ENCODE peak calls at places on chromosome 22, in five cellular contexts. I, J, X, R and U are unnamed samples.

GRCh38 chr22:24107668-24108067 is 73.6 kb upstream of the SUSD2 start:
- DNase-seq in J (peak; percentile 56), I (peak; percentile 92), R (peak; percentile 95), X (no peak), U (peak; percentile 89)

GRCh38 chr22:45526768-45527360 is 24.2 kb downstream of the FBLN1 start:
- DNase-seq in I (no peak), R (no peak), X (no peak), J (no peak), U (peak; percentile 65)

GRCh38 chr22:44683881-44684280 is 18.1 kb upstream of the PRR5 start:
- DNase-seq in R (no peak), I (no peak), X (no peak), J (no peak), U (no peak)

GRCh38 chr22:30312053-30312452 is 14.7 kb downstream of the TBC1D10A start:
- DNase-seq in R (no peak), J (no peak), X (no peak), I (no peak), U (no peak)

GRCh38 chr22:36355362-36355761 is 32.4 kb downstream of the MYH9 start:
- DNase-seq in J (no peak), X (peak; percentile 67), I (no peak), R (no peak), U (no peak)

GRCh38 chr22:31929126-31929928 is 15.0 kb upstream of the YWHAH start:
- DNase-seq in X (no peak), I (peak; percentile 78), J (peak; percentile 35), R (no peak), U (peak; percentile 56)

GRCh38 chr22:50281957-50282356 is 11.8 kb upstream of the MAPK11 start:
- DNase-seq in J (no peak), I (peak; percentile 69), X (no peak), R (no peak), U (no peak)

GRCh38 chr22:42461511-42461910 is 29.3 kb upstream of the NFAM1 start:
- DNase-seq in I (no peak), X (no peak), J (no peak), R (peak; percentile 16), U (no peak)

GRCh38 chr22:23521442-23522113 is 58.5 kb downstream of the IGLL1 start:
- DNase-seq in I (peak; percentile 93), J (peak; percentile 92), R (peak; percentile 96), X (peak; percentile 61), U (peak; percentile 85)

GRCh38 chr22:17258015-17258827 is 39.0 kb upstream of the ADA2 start:
- DNase-seq in J (peak; percentile 78), I (peak; percentile 72), R (no peak), X (peak; percentile 58), U (peak; percentile 59)

GRCh38 chr22:46247443-46247975 is 2.6 kb downstream of the CDPF1 start:
- DNase-seq in I (no peak), J (no peak), X (no peak), R (peak; percentile 51), U (no peak)

GRCh38 chr22:41140365-41140957 is 48.1 kb downstream of the EP300 start:
- DNase-seq in R (no peak), I (peak; percentile 29), J (no peak), X (no peak), U (no peak)

GRCh38 chr22:28029201-28029948 is 110.3 kb upstream of the PITPNB start:
- DNase-seq in R (peak; percentile 80), J (peak; percentile 41), X (no peak), I (peak; percentile 57), U (peak; percentile 63)

GRCh38 chr22:40572976-40573375 is 63.5 kb downstream of the MRTFA start:
- DNase-seq in X (no peak), J (no peak), I (no peak), R (no peak), U (no peak)

GRCh38 chr22:24289781-24290181 is 19.1 kb downstream of the SPECC1L start:
- DNase-seq in R (no peak), I (no peak), J (no peak), X (no peak), U (no peak)

GRCh38 chr22:36386351-36386899 is 1.3 kb downstream of the MYH9 start:
- DNase-seq in J (peak; percentile 71), I (no peak), X (peak; percentile 73), R (peak; percentile 80), U (peak; percentile 40)

GRCh38 chr22:44933829-44934735 is 75.7 kb downstream of the PHF21B start:
- DNase-seq in X (no peak), R (peak; percentile 54), J (no peak), I (no peak), U (no peak)

GRCh38 chr22:36151006-36151595 is 9.5 kb downstream of the APOL3 start:
- DNase-seq in R (no peak), I (no peak), X (no peak), J (no peak), U (no peak)

GRCh38 chr22:50481440-50482106 is at the start of gene ADM2:
- DNase-seq in I (no peak), J (peak; percentile 67), X (peak; percentile 72), R (no peak), U (no peak)

GRCh38 chr22:33335611-33336279 is 277.6 kb upstream of the SYN3 start:
- DNase-seq in I (no peak), J (no peak), X (no peak), R (no peak), U (no peak)

GRCh38 chr22:25437414-25438160 is 126.9 kb upstream of the GRK3 start:
- DNase-seq in R (no peak), I (no peak), X (no peak), J (no peak), U (no peak)

GRCh38 chr22:21761994-21762680 is 26.5 kb upstream of the YPEL1 start:
- DNase-seq in R (peak; percentile 38), J (no peak), X (no peak), I (no peak), U (no peak)

GRCh38 chr22:22380098-22381030 is 128.2 kb downstream of the ZNF280B start:
- DNase-seq in J (no peak), X (no peak), I (no peak), R (no peak), U (no peak)

GRCh38 chr22:23815781-23816551 is 22.8 kb downstream of the DERL3 start:
- DNase-seq in I (peak; percentile 84), J (no peak), R (no peak), X (no peak), U (no peak)

GRCh38 chr22:30224161-30224857 is 22.2 kb downstream of the LIF start:
- DNase-seq in R (no peak), J (no peak), I (no peak), X (no peak), U (no peak)

GRCh38 chr22:16955678-16956210 is 52.3 kb downstream of the GAB4 start:
- DNase-seq in J (no peak), X (no peak), I (no peak), R (no peak), U (no peak)

GRCh38 chr22:49418943-49419342 is 408.7 kb downstream of the BRD1 start:
- DNase-seq in R (no peak), J (no peak), I (no peak), X (no peak), U (no peak)

GRCh38 chr22:43060213-43060612 is 29.0 kb downstream of the TTLL1 start:
- DNase-seq in X (no peak), I (no peak), R (no peak), J (peak; percentile 45), U (peak; percentile 58)

GRCh38 chr22:23754220-23754919 is at the start of gene VPREB3:
- DNase-seq in R (no peak), X (no peak), J (no peak), I (no peak), U (no peak)

GRCh38 chr22:47943729-47944700 is 1181.6 kb downstream of the TBC1D22A start:
- DNase-seq in X (no peak), J (no peak), R (no peak), I (no peak), U (no peak)

GRCh38 chr22:49694462-49695260 is 133.0 kb downstream of the BRD1 start:
- DNase-seq in I (no peak), J (no peak), R (no peak), X (no peak), U (no peak)

GRCh38 chr22:44096736-44097135 is 72.6 kb downstream of the PARVB start:
- DNase-seq in R (peak; percentile 37), J (no peak), X (no peak), I (peak; percentile 10), U (peak; percentile 44)

GRCh38 chr22:40009231-40009769 is 14.5 kb downstream of the FAM83F start:
- DNase-seq in R (peak; percentile 57), X (no peak), I (no peak), J (peak; percentile 59), U (no peak)

GRCh38 chr22:49697047-49697446 is 130.6 kb downstream of the BRD1 start:
- DNase-seq in X (no peak), I (no peak), R (no peak), J (no peak), U (no peak)

DNA sequence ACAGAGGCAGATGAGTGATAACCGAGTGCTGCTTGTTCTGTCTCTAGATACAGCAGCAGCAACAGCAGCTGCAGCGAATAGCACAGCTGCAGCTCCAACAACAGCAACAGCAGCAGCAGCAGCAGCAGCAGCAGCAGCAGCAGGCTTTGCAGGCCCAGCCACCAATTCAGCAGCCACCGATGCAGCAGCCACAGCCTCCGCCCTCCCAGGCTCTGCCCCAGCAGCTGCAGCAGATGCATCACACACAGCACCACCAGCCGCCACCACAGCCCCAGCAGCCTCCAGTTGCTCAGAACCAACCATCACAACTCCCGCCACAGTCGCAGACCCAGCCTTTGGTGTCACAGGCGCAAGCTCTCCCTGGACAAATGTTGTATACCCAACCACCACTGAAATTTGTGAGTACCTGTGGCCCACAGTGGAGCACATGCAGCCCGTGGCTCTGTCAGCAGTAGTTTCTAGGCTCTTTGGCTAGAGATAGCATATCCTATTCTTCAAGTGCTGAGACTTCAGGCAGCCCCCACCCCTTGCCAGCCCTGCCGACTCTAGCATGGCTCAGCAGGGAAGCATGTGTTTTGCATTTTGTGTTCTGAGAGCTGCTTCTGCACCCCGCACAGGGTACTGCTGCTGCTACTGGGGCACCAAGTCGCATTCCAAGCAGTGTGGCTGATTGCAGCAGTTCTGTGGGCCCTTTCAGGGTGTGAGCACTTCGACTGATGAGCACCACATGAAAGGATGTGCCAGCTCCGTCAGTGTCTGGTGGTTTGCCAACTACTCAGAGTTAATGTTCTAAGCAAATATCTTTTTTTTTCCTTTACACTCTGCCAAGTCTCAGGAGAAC is 59.2 kb downstream of the MED15 start:
- DNase-seq in X (peak; percentile 89), J (no peak), I (peak; percentile 15), R (peak; percentile 67), U (peak; percentile 51)
- H3K4me1 ChIP-seq in X (peaks cover 100% of the 10 kb centered on the region), J (peaks cover 6% of the 10 kb centered on the region), I (peaks cover 68% of the 10 kb centered on the region), R (no peaks in the 10 kb centered on the region), U (peaks cover 16% of the 10 kb centered on the region)

GRCh38 chr22:37503183-37503683 is 16.0 kb downstream of the CARD10 start:
- DNase-seq in J (no peak), I (no peak), X (no peak), R (no peak), U (no peak)
- H3K4me1 ChIP-seq in J (peaks cover 35% of the 10 kb centered on the region), I (peaks cover 50% of the 10 kb centered on the region), X (peaks cover 15% of the 10 kb centered on the region), R (no peaks in the 10 kb centered on the region), U (peaks cover 3% of the 10 kb centered on the region)

DNA sequence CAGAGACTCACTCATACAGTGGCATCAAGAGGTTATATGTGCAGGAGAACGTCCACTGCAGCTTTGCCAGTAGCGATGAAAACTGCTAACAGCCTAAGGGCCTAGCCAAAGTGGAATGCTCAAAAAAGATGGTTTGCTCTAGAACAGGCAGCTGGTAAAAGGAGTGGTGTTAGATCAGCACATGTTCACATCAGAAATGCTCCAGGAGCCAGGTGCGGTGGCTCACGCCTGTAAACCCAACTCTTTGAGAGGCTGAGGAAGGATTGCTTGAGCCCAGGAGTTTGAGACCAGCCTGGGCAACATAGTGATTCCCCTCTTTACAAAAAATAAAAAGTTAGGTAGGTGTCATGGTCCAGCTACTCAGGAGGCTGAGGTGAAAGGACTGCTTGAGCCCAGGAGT is 10.3 kb upstream of the TFIP11 start:
- DNase-seq in J (no peak), X (no peak), R (no peak), I (no peak), U (no peak)
- H3K4me1 ChIP-seq in J (no peaks in the 10 kb centered on the region), X (no peaks in the 10 kb centered on the region), R (no peaks in the 10 kb centered on the region), I (peaks cover 1% of the 10 kb centered on the region), U (peaks cover 16% of the 10 kb centered on the region)

GRCh38 chr22:38313384-38313955 is 3.8 kb downstream of the CSNK1E start:
- DNase-seq in J (peak; percentile 52), X (peak; percentile 63), R (peak; percentile 91), I (peak; percentile 88), U (peak; percentile 88)
- H3K4me1 ChIP-seq in J (peaks cover 5% of the 10 kb centered on the region), X (peaks cover 55% of the 10 kb centered on the region), R (no peaks in the 10 kb centered on the region), I (peaks cover 85% of the 10 kb centered on the region), U (peaks cover 62% of the 10 kb centered on the region)